ENCODE peak calls at places on chromosomes 6 and 20, in ten cellular contexts. X, G, H, W, C, R, D, U, K and S are unnamed samples.

GRCh38 chr6:167736486-167737204 is 90.1 kb upstream of the AFDN start:
- DNase-seq in X (no peak), G (no peak), H (no peak), W (no peak), C (no peak), R (no peak), D (no peak), U (no peak), K (peak; percentile 32), S (peak; percentile 5)

GRCh38 chr20:31866221-31866620 is 4.1 kb downstream of the DUSP15 start:
- DNase-seq in X (no peak), G (no peak), H (no peak), W (no peak), C (no peak), R (no peak), D (no peak), U (no peak), K (no peak), S (no peak)

GRCh38 chr20:51650685-51651134 is 108.2 kb upstream of the NFATC2 start:
- DNase-seq in X (no peak), G (no peak), H (no peak), W (peak; percentile 36), C (no peak), R (no peak), D (peak; percentile 15), U (peak; percentile 68), K (peak; percentile 66), S (peak; percentile 87)

GRCh38 chr6:84094050-84094435 is 60.5 kb downstream of the MRAP2 start:
- DNase-seq in X (no peak), G (no peak), H (no peak), W (no peak), C (no peak), R (no peak), D (no peak), U (peak; percentile 29), K (peak; percentile 5), S (no peak)

GRCh38 chr20:9051508-9051907 is 17.4 kb upstream of the PLCB4 start:
- DNase-seq in X (no peak), G (peak; percentile 93), H (peak; percentile 75), W (peak; percentile 94), C (no peak), R (no peak), D (peak; percentile 86), U (peak; percentile 97), K (peak; percentile 84), S (peak; percentile 94)

GRCh38 chr20:4100679-4101078 is 85.3 kb upstream of the RNF24 start:
- DNase-seq in X (no peak), G (no peak), H (no peak), W (no peak), C (no peak), R (no peak), D (no peak), U (no peak), K (no peak), S (no peak)

GRCh38 chr20:25191689-25192088 is 3.8 kb upstream of the ENTPD6 start:
- DNase-seq in X (no peak), G (no peak), H (no peak), W (no peak), C (no peak), R (no peak), D (no peak), U (no peak), K (peak; percentile 50), S (no peak)

GRCh38 chr6:135921176-135921575 is 69.7 kb downstream of the PDE7B start:
- DNase-seq in X (no peak), G (no peak), H (no peak), W (no peak), C (no peak), R (no peak), D (no peak), U (no peak), K (no peak), S (peak; percentile 54)

GRCh38 chr6:7045746-7046145 is 62.0 kb upstream of the RREB1 start:
- DNase-seq in X (no peak), G (no peak), H (no peak), W (no peak), C (no peak), R (no peak), D (no peak), U (no peak), K (no peak), S (no peak)

GRCh38 chr6:7042056-7042653 is 65.6 kb upstream of the RREB1 start:
- DNase-seq in X (no peak), G (no peak), H (no peak), W (no peak), C (peak; percentile 67), R (no peak), D (no peak), U (no peak), K (peak; percentile 31), S (peak; percentile 49)

GRCh38 chr6:7045331-7045730 is 62.4 kb upstream of the RREB1 start:
- DNase-seq in X (no peak), G (no peak), H (no peak), W (no peak), C (no peak), R (no peak), D (no peak), U (no peak), K (no peak), S (no peak)

GRCh38 chr6:7042654-7043545 is 64.9 kb upstream of the RREB1 start:
- DNase-seq in X (no peak), G (no peak), H (no peak), W (no peak), C (no peak), R (no peak), D (no peak), U (no peak), K (no peak), S (peak; percentile 60)

DNA sequence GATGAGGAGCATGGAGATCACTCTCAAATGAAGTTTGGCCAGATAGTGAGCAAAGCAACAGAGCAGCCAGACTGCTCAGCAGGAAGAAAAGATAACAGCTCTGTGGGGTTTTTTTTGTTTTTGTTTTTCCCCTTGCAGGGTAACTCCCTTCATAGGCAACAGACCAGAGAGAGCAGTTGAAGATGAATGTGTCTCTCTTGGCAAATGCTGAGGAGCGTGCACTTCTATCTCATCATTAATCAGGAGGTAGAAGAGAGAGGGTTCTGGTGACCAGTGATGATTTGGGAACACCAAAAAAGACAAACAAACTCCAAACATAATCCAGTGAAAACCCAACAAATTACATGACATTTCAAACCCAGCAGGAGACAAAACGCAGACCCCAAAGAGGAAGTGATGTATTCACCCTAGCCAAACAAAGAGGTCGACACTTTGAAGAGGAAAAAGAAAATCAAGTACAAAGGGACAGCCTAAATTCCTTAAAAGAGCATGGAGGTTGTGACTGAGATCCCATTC is 66.2 kb upstream of the RREB1 start:
- DNase-seq in X (no peak), G (no peak), H (no peak), W (no peak), C (no peak), R (no peak), D (no peak), U (no peak), K (no peak), S (peak; percentile 40)
- TF ChIP-seq CTCF in X (no peak), G (no peak), H (no peak), W (no peak), C (no peak), R (no peak), D (no peak), U (no peak), K (no peak), S (no peak)

GRCh38 chr6:46490425-46491200 is 636 bp downstream of the RCAN2 start:
- DNase-seq in X (peak; percentile 44), G (no peak), H (no peak), W (no peak), C (peak; percentile 56), R (peak; percentile 79), D (no peak), U (no peak), K (peak; percentile 3), S (no peak)
- TF ChIP-seq CTCF in X (peak; percentile 52), G (peak; percentile 31), H (no peak), W (no peak), C (no peak), R (peak; percentile 44), D (peak; percentile 16), U (peak; percentile 22), K (no peak), S (peak; percentile 32)

GRCh38 chr6:107216197-107216933 is 101.0 kb upstream of the BEND3 start:
- DNase-seq in X (no peak), G (no peak), H (no peak), W (no peak), C (no peak), R (no peak), D (no peak), U (no peak), K (no peak), S (no peak)

GRCh38 chr6:107215334-107215733 is 100.0 kb upstream of the BEND3 start:
- DNase-seq in X (no peak), G (no peak), H (no peak), W (no peak), C (no peak), R (no peak), D (no peak), U (no peak), K (no peak), S (no peak)

GRCh38 chr6:107219851-107220250 is 104.5 kb upstream of the BEND3 start:
- DNase-seq in X (no peak), G (no peak), H (no peak), W (no peak), C (no peak), R (no peak), D (no peak), U (no peak), K (no peak), S (no peak)

GRCh38 chr6:107217248-107217647 is 101.9 kb upstream of the BEND3 start:
- DNase-seq in X (no peak), G (no peak), H (no peak), W (no peak), C (no peak), R (no peak), D (no peak), U (no peak), K (no peak), S (no peak)

DNA sequence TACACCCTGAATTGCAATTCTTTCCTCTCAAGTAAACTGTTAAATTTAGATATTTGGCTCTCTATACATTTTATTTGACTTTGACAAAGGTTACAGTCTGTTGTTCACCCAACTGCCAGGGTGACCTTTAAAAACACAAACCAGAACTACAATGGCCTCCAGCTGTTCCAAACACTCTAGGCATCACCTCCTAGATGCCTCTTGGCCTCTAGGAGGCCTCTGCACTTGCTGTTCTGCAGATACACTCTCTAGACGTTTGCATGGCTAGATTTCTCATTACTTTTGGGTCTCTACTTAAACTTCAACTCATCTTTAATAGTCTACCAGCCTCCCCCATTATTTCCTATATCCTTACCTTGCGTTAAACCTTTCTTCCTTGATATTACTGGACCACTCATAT is 102.8 kb upstream of the BEND3 start:
- DNase-seq in X (no peak), G (no peak), H (no peak), W (no peak), C (no peak), R (no peak), D (no peak), U (no peak), K (no peak), S (no peak)
- TF ChIP-seq CTCF in X (no peak), G (no peak), H (no peak), W (no peak), C (no peak), R (no peak), D (no peak), U (no peak), K (no peak), S (no peak)

DNA sequence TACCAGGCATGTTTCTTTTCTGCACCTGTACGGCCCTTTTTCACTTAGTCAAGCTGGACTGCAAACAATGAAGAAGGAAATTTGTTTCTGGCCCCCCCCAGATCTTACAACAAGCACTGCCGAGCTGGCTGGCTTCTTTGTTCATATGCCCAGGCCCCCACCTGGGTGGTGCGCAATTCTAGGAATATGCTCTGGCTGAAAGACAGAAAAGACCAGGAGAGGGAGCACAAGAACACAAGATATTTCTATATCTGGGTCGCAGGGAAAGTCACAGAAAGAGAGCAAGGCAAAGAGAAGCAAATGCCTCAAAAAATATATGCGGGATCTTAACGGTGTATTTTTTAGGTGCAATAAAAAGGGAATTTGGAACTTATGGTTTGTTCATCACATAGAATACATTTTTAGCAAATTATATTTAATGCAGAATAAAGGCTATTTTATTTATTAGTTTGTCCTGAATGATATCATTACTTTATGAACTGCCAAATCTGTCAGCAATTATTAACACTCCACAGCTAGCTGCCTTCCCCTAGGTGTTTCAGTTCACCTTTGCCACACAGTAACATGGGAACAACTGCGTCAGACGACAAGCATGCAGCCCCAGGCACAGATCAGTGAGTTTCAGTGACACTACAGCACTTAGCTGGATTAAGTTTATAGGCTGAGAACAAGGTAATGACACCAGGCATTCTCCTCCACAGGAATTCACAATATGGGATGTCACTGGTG is 76.5 kb downstream of the GJA10 start:
- DNase-seq in X (peak; percentile 18), G (no peak), H (peak; percentile 12), W (no peak), C (no peak), R (peak; percentile 36), D (peak; percentile 16), U (peak; percentile 58), K (peak; percentile 65), S (peak; percentile 80)
- TF ChIP-seq CTCF in X (peak; percentile 72), G (peak; percentile 71), H (peak; percentile 47), W (peak; percentile 73), C (peak; percentile 25), R (peak; percentile 42), D (peak; percentile 62), U (peak; percentile 76), K (peak; percentile 41), S (peak; percentile 76)